ENCODE peak calls at places on chromosomes 2 and 18, in ten cellular contexts. E, P, I, Y, Q, M, R, T, Z and D are unnamed samples.

GRCh38 chr18:58178476-58178875 is 134.4 kb downstream of the NEDD4L start:
- DNase-seq in E (no peak), P (peak), I (no peak), Y (no peak), Q (no peak), M (no peak), R (no peak), T (no peak), Z (peak), D (no peak)

GRCh38 chr2:174835797-174836255 is 71.6 kb upstream of the CHRNA1 start:
- DNase-seq in E (no peak), P (peak), I (no peak), Y (no peak), Q (no peak), M (no peak), R (no peak), T (no peak), Z (peak), D (peak)

GRCh38 chr2:166812166-166812891 is 76.0 kb upstream of the XIRP2 start:
- DNase-seq in E (no peak), P (no peak), I (no peak), Y (no peak), Q (no peak), M (no peak), R (no peak), T (no peak), Z (no peak), D (no peak)

GRCh38 chr2:14634223-14634884 is 1.8 kb downstream of the LRATD1 start:
- DNase-seq in E (peak), P (peak), I (peak), Y (peak), Q (no peak), M (peak), R (peak), T (no peak), Z (no peak), D (peak)

GRCh38 chr2:239259603-239260298 is 141.1 kb downstream of the HDAC4 start:
- DNase-seq in E (no peak), P (no peak), I (no peak), Y (no peak), Q (no peak), M (no peak), R (no peak), T (no peak), Z (no peak), D (no peak)

GRCh38 chr2:27485496-27485895 is 4.0 kb downstream of the IFT172 start:
- DNase-seq in E (no peak), P (no peak), I (no peak), Y (no peak), Q (no peak), M (no peak), R (no peak), T (no peak), Z (no peak), D (no peak)

GRCh38 chr2:66436546-66436945 is 1.6 kb downstream of the MEIS1 start:
- DNase-seq in E (no peak), P (no peak), I (no peak), Y (no peak), Q (no peak), M (no peak), R (no peak), T (no peak), Z (no peak), D (no peak)

GRCh38 chr18:22385718-22386117 is 32.0 kb downstream of the CTAGE1 start:
- DNase-seq in E (no peak), P (peak), I (no peak), Y (no peak), Q (no peak), M (no peak), R (no peak), T (no peak), Z (peak), D (no peak)

GRCh38 chr2:5140367-5140766 is 551.8 kb upstream of the SOX11 start:
- DNase-seq in E (no peak), P (peak), I (no peak), Y (no peak), Q (no peak), M (no peak), R (no peak), T (no peak), Z (no peak), D (no peak)

GRCh38 chr2:180670302-180671003 is 310.0 kb upstream of the UBE2E3 start:
- DNase-seq in E (no peak), P (no peak), I (no peak), Y (no peak), Q (no peak), M (no peak), R (no peak), T (no peak), Z (no peak), D (no peak)

GRCh38 chr2:120860579-120860922 is 124.9 kb downstream of the GLI2 start:
- DNase-seq in E (no peak), P (no peak), I (no peak), Y (no peak), Q (no peak), M (no peak), R (no peak), T (no peak), Z (no peak), D (peak)

GRCh38 chr2:219254590-219255219 is 987 bp upstream of the TUBA4A start:
- DNase-seq in E (no peak), P (no peak), I (peak), Y (no peak), Q (no peak), M (no peak), R (no peak), T (no peak), Z (no peak), D (no peak)

GRCh38 chr18:28045176-28045810 is 131.6 kb downstream of the CDH2 start:
- DNase-seq in E (no peak), P (peak), I (no peak), Y (no peak), Q (no peak), M (no peak), R (no peak), T (no peak), Z (peak), D (no peak)

GRCh38 chr2:3606028-3606369 is 11.1 kb downstream of the COLEC11 start:
- DNase-seq in E (no peak), P (no peak), I (no peak), Y (no peak), Q (no peak), M (peak), R (no peak), T (no peak), Z (no peak), D (no peak)

GRCh38 chr2:23606968-23607367 is 222.0 kb downstream of the KLHL29 start:
- DNase-seq in E (no peak), P (peak), I (no peak), Y (no peak), Q (no peak), M (no peak), R (no peak), T (peak), Z (peak), D (no peak)

GRCh38 chr2:20071397-20072383 is 20.3 kb upstream of the LAPTM4A start:
- DNase-seq in E (no peak), P (peak), I (no peak), Y (no peak), Q (no peak), M (peak), R (no peak), T (no peak), Z (no peak), D (peak)

GRCh38 chr2:143732931-143733330 is 603.7 kb downstream of the ARHGAP15 start:
- DNase-seq in E (no peak), P (no peak), I (no peak), Y (no peak), Q (no peak), M (no peak), R (no peak), T (no peak), Z (no peak), D (no peak)

GRCh38 chr2:17915811-17916523 is 37.5 kb downstream of the KCNS3 start:
- DNase-seq in E (no peak), P (no peak), I (no peak), Y (no peak), Q (no peak), M (no peak), R (no peak), T (no peak), Z (no peak), D (no peak)

GRCh38 chr2:45786030-45786830 is 134.8 kb downstream of the PRKCE start:
- DNase-seq in E (no peak), P (no peak), I (no peak), Y (no peak), Q (no peak), M (no peak), R (no peak), T (no peak), Z (no peak), D (no peak)

GRCh38 chr18:59837586-59837985 is 62.2 kb upstream of the PMAIP1 start:
- DNase-seq in E (peak), P (peak), I (no peak), Y (peak), Q (peak), M (no peak), R (peak), T (peak), Z (peak), D (peak)

GRCh38 chr2:225124311-225124832 is 82.1 kb upstream of the DOCK10 start:
- DNase-seq in E (no peak), P (no peak), I (no peak), Y (no peak), Q (no peak), M (no peak), R (no peak), T (no peak), Z (no peak), D (no peak)

GRCh38 chr18:63207154-63207790 is 112.3 kb downstream of the BCL2 start:
- DNase-seq in E (no peak), P (no peak), I (no peak), Y (no peak), Q (no peak), M (no peak), R (no peak), T (no peak), Z (no peak), D (no peak)

GRCh38 chr18:61953161-61953560 is 60.4 kb upstream of the RNF152 start:
- DNase-seq in E (no peak), P (no peak), I (no peak), Y (no peak), Q (no peak), M (no peak), R (no peak), T (no peak), Z (no peak), D (no peak)

GRCh38 chr18:47737956-47738355 is 192.5 kb downstream of the SMAD2 start:
- DNase-seq in E (no peak), P (no peak), I (no peak), Y (no peak), Q (no peak), M (no peak), R (no peak), T (no peak), Z (no peak), D (no peak)

GRCh38 chr2:177165731-177166711 is 46.6 kb upstream of the HNRNPA3 start:
- DNase-seq in E (no peak), P (peak), I (no peak), Y (no peak), Q (no peak), M (peak), R (no peak), T (peak), Z (peak), D (no peak)

GRCh38 chr2:180992994-180993393 is 12.6 kb downstream of the UBE2E3 start:
- DNase-seq in E (no peak), P (no peak), I (no peak), Y (no peak), Q (no peak), M (no peak), R (no peak), T (no peak), Z (no peak), D (no peak)

GRCh38 chr2:44171018-44171417 is 2.3 kb downstream of the PPM1B start:
- DNase-seq in E (no peak), P (peak), I (no peak), Y (no peak), Q (no peak), M (no peak), R (no peak), T (peak), Z (peak), D (no peak)

GRCh38 chr2:241223211-241224067 is 35.0 kb downstream of the ANO7 start:
- DNase-seq in E (no peak), P (no peak), I (peak), Y (no peak), Q (no peak), M (peak), R (no peak), T (no peak), Z (no peak), D (peak)

GRCh38 chr18:26617151-26617554 is 68.8 kb upstream of the KCTD1 start:
- DNase-seq in E (no peak), P (peak), I (no peak), Y (no peak), Q (no peak), M (no peak), R (no peak), T (peak), Z (peak), D (no peak)

GRCh38 chr2:30503692-30504076 is 56.6 kb downstream of the LCLAT1 start:
- DNase-seq in E (no peak), P (no peak), I (no peak), Y (no peak), Q (no peak), M (no peak), R (no peak), T (no peak), Z (no peak), D (no peak)

GRCh38 chr18:68604256-68604655 is 110.7 kb downstream of the TMX3 start:
- DNase-seq in E (no peak), P (peak), I (no peak), Y (no peak), Q (no peak), M (no peak), R (no peak), T (no peak), Z (no peak), D (no peak)

GRCh38 chr2:189232759-189233406 is 53.3 kb upstream of the COL5A2 start:
- DNase-seq in E (no peak), P (no peak), I (no peak), Y (no peak), Q (no peak), M (no peak), R (no peak), T (no peak), Z (no peak), D (no peak)

GRCh38 chr2:108074945-108075344 is 88.6 kb downstream of the SLC5A7 start:
- DNase-seq in E (no peak), P (no peak), I (no peak), Y (no peak), Q (no peak), M (no peak), R (no peak), T (no peak), Z (no peak), D (no peak)

GRCh38 chr2:240418311-240418710 is 17.2 kb upstream of the GPC1 start:
- DNase-seq in E (no peak), P (no peak), I (no peak), Y (peak), Q (no peak), M (no peak), R (no peak), T (no peak), Z (no peak), D (no peak)

GRCh38 chr18:3012306-3012919 is 531 bp downstream of the LPIN2 start:
- DNase-seq in E (peak), P (peak), I (peak), Y (peak), Q (peak), M (peak), R (no peak), T (peak), Z (no peak), D (peak)

GRCh38 chr18:12841070-12841469 is 43.0 kb downstream of the PTPN2 start:
- DNase-seq in E (no peak), P (no peak), I (no peak), Y (no peak), Q (no peak), M (no peak), R (no peak), T (no peak), Z (no peak), D (no peak)